ENCODE peak calls at places on chromosomes 1 and 21, in four cellular contexts. One of them, this sample, is unnamed.

GRCh38 chr1:203519053-203519770 is 25.3 kb downstream of the OPTC start:
- DNase-seq in effector CD4-positive, alpha-beta T cell: no peak
- DNase-seq in Caki2: no peak
- DNase-seq in AG09319: no peak
- DNase-seq in this sample: peak; percentile 85

GRCh38 chr1:63189677-63190076 is 132.7 kb upstream of the FOXD3 start:
- DNase-seq in effector CD4-positive, alpha-beta T cell: no peak
- DNase-seq in AG09319: no peak
- DNase-seq in Caki2: no peak
- DNase-seq in this sample: no peak

GRCh38 chr1:8879348-8880067 is 1.0 kb upstream of the ENO1 start:
- DNase-seq in effector CD4-positive, alpha-beta T cell: peak; percentile 46
- DNase-seq in AG09319: no peak
- DNase-seq in Caki2: no peak
- DNase-seq in this sample: peak; percentile 58

GRCh38 chr1:206606867-206607266 is 5.4 kb downstream of the EIF2D start:
- DNase-seq in AG09319: no peak
- DNase-seq in Caki2: peak; percentile 56
- DNase-seq in effector CD4-positive, alpha-beta T cell: no peak
- DNase-seq in this sample: peak; percentile 57

GRCh38 chr1:3415260-3415952 is 39.1 kb upstream of the ARHGEF16 start:
- DNase-seq in effector CD4-positive, alpha-beta T cell: no peak
- DNase-seq in AG09319: no peak
- DNase-seq in Caki2: no peak
- DNase-seq in this sample: no peak

GRCh38 chr21:44636209-44637017 is 743 bp upstream of the KRTAP10-10 start:
- DNase-seq in AG09319: no peak
- DNase-seq in Caki2: no peak
- DNase-seq in effector CD4-positive, alpha-beta T cell: no peak
- DNase-seq in this sample: no peak

GRCh38 chr1:40738831-40739230 is 44.8 kb upstream of the KCNQ4 start:
- DNase-seq in effector CD4-positive, alpha-beta T cell: no peak
- DNase-seq in Caki2: no peak
- DNase-seq in AG09319: no peak
- DNase-seq in this sample: no peak

GRCh38 chr1:158103860-158104522 is 76.7 kb upstream of the CD1D start:
- DNase-seq in AG09319: no peak
- DNase-seq in effector CD4-positive, alpha-beta T cell: no peak
- DNase-seq in Caki2: no peak
- DNase-seq in this sample: no peak

GRCh38 chr1:167452483-167452882 is 65.8 kb downstream of the CD247 start:
- DNase-seq in Caki2: no peak
- DNase-seq in effector CD4-positive, alpha-beta T cell: no peak
- DNase-seq in AG09319: no peak
- DNase-seq in this sample: no peak

GRCh38 chr21:14900611-14901010 is 164.2 kb downstream of the NRIP1 start:
- DNase-seq in Caki2: no peak
- DNase-seq in AG09319: no peak
- DNase-seq in effector CD4-positive, alpha-beta T cell: no peak
- DNase-seq in this sample: peak; percentile 51

GRCh38 chr1:200837931-200838571 is 34.7 kb upstream of the GPR25 start:
- DNase-seq in Caki2: peak; percentile 14
- DNase-seq in AG09319: no peak
- DNase-seq in effector CD4-positive, alpha-beta T cell: no peak
- DNase-seq in this sample: peak; percentile 27

GRCh38 chr1:98557808-98558390 is 103.6 kb upstream of the SNX7 start:
- DNase-seq in effector CD4-positive, alpha-beta T cell: no peak
- DNase-seq in Caki2: no peak
- DNase-seq in AG09319: no peak
- DNase-seq in this sample: no peak

GRCh38 chr1:154556422-154556821 is 2.0 kb downstream of the UBE2Q1 start:
- DNase-seq in Caki2: no peak
- DNase-seq in AG09319: no peak
- DNase-seq in effector CD4-positive, alpha-beta T cell: no peak
- DNase-seq in this sample: no peak

GRCh38 chr1:30650038-30650958 is 73.1 kb downstream of the MATN1 start:
- DNase-seq in effector CD4-positive, alpha-beta T cell: no peak
- DNase-seq in AG09319: no peak
- DNase-seq in Caki2: no peak
- DNase-seq in this sample: no peak

GRCh38 chr1:62436039-62436465 is 797 bp upstream of the USP1 start:
- DNase-seq in effector CD4-positive, alpha-beta T cell: peak; percentile 96
- DNase-seq in Caki2: no peak
- DNase-seq in AG09319: no peak
- DNase-seq in this sample: peak; percentile 97

GRCh38 chr21:28776251-28776650 is 216.4 kb downstream of the LTN1 start:
- DNase-seq in Caki2: no peak
- DNase-seq in AG09319: no peak
- DNase-seq in effector CD4-positive, alpha-beta T cell: no peak
- DNase-seq in this sample: peak; percentile 41

GRCh38 chr1:37593726-37594125 is 2.0 kb downstream of the GNL2 start:
- DNase-seq in AG09319: no peak
- DNase-seq in Caki2: no peak
- DNase-seq in effector CD4-positive, alpha-beta T cell: no peak
- DNase-seq in this sample: no peak

GRCh38 chr1:115210302-115210711 is 121.0 kb upstream of the TSPAN2 start:
- DNase-seq in Caki2: no peak
- DNase-seq in AG09319: no peak
- DNase-seq in effector CD4-positive, alpha-beta T cell: no peak
- DNase-seq in this sample: peak; percentile 85

GRCh38 chr1:244653439-244654283 is 735 bp downstream of the DESI2 start:
- DNase-seq in AG09319: no peak
- DNase-seq in effector CD4-positive, alpha-beta T cell: no peak
- DNase-seq in Caki2: peak; percentile 14
- DNase-seq in this sample: peak; percentile 34

GRCh38 chr1:26408604-26409003 is 2.0 kb upstream of the LIN28A start:
- DNase-seq in effector CD4-positive, alpha-beta T cell: peak; percentile 73
- DNase-seq in AG09319: peak; percentile 29
- DNase-seq in Caki2: peak; percentile 58
- DNase-seq in this sample: peak; percentile 50

GRCh38 chr1:169741666-169742394 is 8.0 kb upstream of the SELE start:
- DNase-seq in Caki2: no peak
- DNase-seq in AG09319: peak; percentile 16
- DNase-seq in effector CD4-positive, alpha-beta T cell: no peak
- DNase-seq in this sample: no peak

GRCh38 chr1:160711528-160712311 is at the start of gene CD48:
- DNase-seq in effector CD4-positive, alpha-beta T cell: peak; percentile 35
- DNase-seq in AG09319: no peak
- DNase-seq in Caki2: no peak
- DNase-seq in this sample: no peak

GRCh38 chr1:104780470-104781078 is 1030.9 kb downstream of the AMY1C start:
- DNase-seq in effector CD4-positive, alpha-beta T cell: no peak
- DNase-seq in Caki2: no peak
- DNase-seq in AG09319: no peak
- DNase-seq in this sample: peak; percentile 33

GRCh38 chr21:27480841-27481261 is 514.0 kb upstream of the ADAMTS5 start:
- DNase-seq in Caki2: no peak
- DNase-seq in effector CD4-positive, alpha-beta T cell: no peak
- DNase-seq in AG09319: peak; percentile 16
- DNase-seq in this sample: peak; percentile 77

GRCh38 chr1:9670085-9670484 is 18.6 kb downstream of the PIK3CD start:
- DNase-seq in effector CD4-positive, alpha-beta T cell: no peak
- DNase-seq in AG09319: no peak
- DNase-seq in Caki2: no peak
- DNase-seq in this sample: no peak

GRCh38 chr1:86195281-86195680 is 38.7 kb upstream of the COL24A1 start:
- DNase-seq in Caki2: no peak
- DNase-seq in AG09319: no peak
- DNase-seq in effector CD4-positive, alpha-beta T cell: no peak
- DNase-seq in this sample: no peak

GRCh38 chr1:228275435-228276342 is 67.8 kb downstream of the OBSCN start:
- DNase-seq in effector CD4-positive, alpha-beta T cell: peak; percentile 77
- DNase-seq in AG09319: peak; percentile 53
- DNase-seq in Caki2: no peak
- DNase-seq in this sample: peak; percentile 77

GRCh38 chr21:32742470-32742869 is 14.7 kb upstream of the SYNJ1 start:
- DNase-seq in AG09319: no peak
- DNase-seq in effector CD4-positive, alpha-beta T cell: no peak
- DNase-seq in Caki2: no peak
- DNase-seq in this sample: no peak

GRCh38 chr1:113871597-113872113 is at the start of gene PTPN22:
- DNase-seq in AG09319: no peak
- DNase-seq in effector CD4-positive, alpha-beta T cell: peak; percentile 76
- DNase-seq in Caki2: no peak
- DNase-seq in this sample: peak; percentile 75

GRCh38 chr1:206059354-206059915 is 6.5 kb downstream of the RHEX start:
- DNase-seq in effector CD4-positive, alpha-beta T cell: no peak
- DNase-seq in Caki2: no peak
- DNase-seq in AG09319: no peak
- DNase-seq in this sample: no peak

GRCh38 chr1:41813220-41813619 is 105.5 kb downstream of the HIVEP3 start:
- DNase-seq in Caki2: no peak
- DNase-seq in AG09319: no peak
- DNase-seq in effector CD4-positive, alpha-beta T cell: no peak
- DNase-seq in this sample: no peak

GRCh38 chr1:229258031-229258850 is 12.7 kb upstream of the RAB4A start:
- DNase-seq in Caki2: peak; percentile 57
- DNase-seq in AG09319: peak; percentile 30
- DNase-seq in effector CD4-positive, alpha-beta T cell: peak; percentile 60
- DNase-seq in this sample: peak; percentile 60

GRCh38 chr21:32726742-32727477 is 903 bp downstream of the SYNJ1 start:
- DNase-seq in effector CD4-positive, alpha-beta T cell: no peak
- DNase-seq in AG09319: no peak
- DNase-seq in Caki2: no peak
- DNase-seq in this sample: peak; percentile 40

GRCh38 chr21:37237764-37238163 is 29.4 kb downstream of the VPS26C start:
- DNase-seq in AG09319: no peak
- DNase-seq in effector CD4-positive, alpha-beta T cell: no peak
- DNase-seq in Caki2: no peak
- DNase-seq in this sample: no peak

GRCh38 chr1:150563340-150564038 is 14.3 kb downstream of the ADAMTSL4 start:
- DNase-seq in effector CD4-positive, alpha-beta T cell: peak; percentile 44
- DNase-seq in Caki2: no peak
- DNase-seq in AG09319: no peak
- DNase-seq in this sample: peak; percentile 64

GRCh38 chr1:51709951-51710350 is 93.1 kb downstream of the OSBPL9 start:
- DNase-seq in Caki2: no peak
- DNase-seq in AG09319: no peak
- DNase-seq in effector CD4-positive, alpha-beta T cell: no peak
- DNase-seq in this sample: no peak

GRCh38 chr1:51425955-51426354 is 93.1 kb downstream of the EPS15 start:
- DNase-seq in Caki2: no peak
- DNase-seq in effector CD4-positive, alpha-beta T cell: no peak
- DNase-seq in AG09319: no peak
- DNase-seq in this sample: no peak

GRCh38 chr1:15341634-15342375 is 67.9 kb upstream of the EFHD2 start:
- DNase-seq in effector CD4-positive, alpha-beta T cell: no peak
- DNase-seq in Caki2: no peak
- DNase-seq in AG09319: no peak
- DNase-seq in this sample: peak; percentile 84

GRCh38 chr1:119816407-119816806 is 5.1 kb upstream of the REG4 start:
- DNase-seq in Caki2: peak; percentile 14
- DNase-seq in effector CD4-positive, alpha-beta T cell: no peak
- DNase-seq in AG09319: no peak
- DNase-seq in this sample: peak; percentile 48

GRCh38 chr1:59994302-59995198 is 68.0 kb upstream of the CYP2J2 start:
- DNase-seq in AG09319: no peak
- DNase-seq in Caki2: peak; percentile 61
- DNase-seq in effector CD4-positive, alpha-beta T cell: no peak
- DNase-seq in this sample: no peak

This sample was measured in bronchial epithelial cell.